ENCODE peak calls at places on chromosomes 6 and 20, in ten cellular contexts. One of them, this sample, is unnamed.

GRCh38 chr6:160388922-160389321 is 40.7 kb downstream of the SLC22A3 start:
- DNase-seq in Caki2: no peak
- DNase-seq in NCI-H1092: no peak
- DNase-seq in NB4: no peak
- DNase-seq in dorsolateral prefrontal cortex: no peak
- DNase-seq in lung: no peak
- DNase-seq in H9: no peak
- DNase-seq in hepatocyte: no peak
- DNase-seq in OCI-M1: no peak
- DNase-seq in tibial nerve: no peak
- DNase-seq in this sample: no peak

GRCh38 chr6:78947962-78948361 is 80.6 kb downstream of the IRAK1BP1 start:
- DNase-seq in Caki2: peak
- DNase-seq in NCI-H1092: no peak
- DNase-seq in NB4: no peak
- DNase-seq in dorsolateral prefrontal cortex: no peak
- DNase-seq in lung: no peak
- DNase-seq in H9: no peak
- DNase-seq in hepatocyte: no peak
- DNase-seq in OCI-M1: no peak
- DNase-seq in tibial nerve: no peak
- DNase-seq in this sample: no peak

GRCh38 chr6:55679503-55679902 is 100.5 kb upstream of the HMGCLL1 start:
- DNase-seq in Caki2: no peak
- DNase-seq in NCI-H1092: no peak
- DNase-seq in NB4: no peak
- DNase-seq in dorsolateral prefrontal cortex: no peak
- DNase-seq in lung: no peak
- DNase-seq in H9: no peak
- DNase-seq in hepatocyte: no peak
- DNase-seq in OCI-M1: no peak
- DNase-seq in tibial nerve: no peak
- DNase-seq in this sample: no peak

GRCh38 chr20:21704408-21705385 is 767 bp upstream of the PAX1 start:
- DNase-seq in Caki2: no peak
- DNase-seq in NCI-H1092: no peak
- DNase-seq in NB4: no peak
- DNase-seq in dorsolateral prefrontal cortex: no peak
- DNase-seq in lung: no peak
- DNase-seq in H9: peak
- DNase-seq in hepatocyte: no peak
- DNase-seq in OCI-M1: no peak
- DNase-seq in tibial nerve: no peak
- DNase-seq in this sample: no peak

GRCh38 chr6:89956182-89956581 is 61.9 kb downstream of the GJA10 start:
- DNase-seq in Caki2: no peak
- DNase-seq in NCI-H1092: no peak
- DNase-seq in NB4: no peak
- DNase-seq in dorsolateral prefrontal cortex: no peak
- DNase-seq in lung: no peak
- DNase-seq in H9: no peak
- DNase-seq in hepatocyte: no peak
- DNase-seq in OCI-M1: no peak
- DNase-seq in tibial nerve: no peak
- DNase-seq in this sample: no peak

GRCh38 chr20:44056010-44056698 is 130.8 kb downstream of the JPH2 start:
- DNase-seq in Caki2: peak
- DNase-seq in NCI-H1092: no peak
- DNase-seq in NB4: peak
- DNase-seq in dorsolateral prefrontal cortex: no peak
- DNase-seq in lung: no peak
- DNase-seq in H9: peak
- DNase-seq in hepatocyte: peak
- DNase-seq in OCI-M1: peak
- DNase-seq in tibial nerve: no peak
- DNase-seq in this sample: no peak

GRCh38 chr20:47314647-47315338 is 41.7 kb downstream of the ZMYND8 start:
- DNase-seq in Caki2: no peak
- DNase-seq in NCI-H1092: no peak
- DNase-seq in NB4: no peak
- DNase-seq in dorsolateral prefrontal cortex: no peak
- DNase-seq in lung: no peak
- DNase-seq in H9: no peak
- DNase-seq in hepatocyte: no peak
- DNase-seq in OCI-M1: no peak
- DNase-seq in tibial nerve: no peak
- DNase-seq in this sample: no peak

GRCh38 chr6:169177516-169178196 is 76.0 kb downstream of the THBS2 start:
- DNase-seq in Caki2: no peak
- DNase-seq in NCI-H1092: no peak
- DNase-seq in NB4: no peak
- DNase-seq in dorsolateral prefrontal cortex: no peak
- DNase-seq in lung: no peak
- DNase-seq in H9: no peak
- DNase-seq in hepatocyte: no peak
- DNase-seq in OCI-M1: no peak
- DNase-seq in tibial nerve: no peak
- DNase-seq in this sample: no peak